ENCODE peak calls at places on chromosomes 12 and 14, in nine cellular contexts. One of them, this sample, is unnamed.

GRCh38 chr12:103647267-103647666 is 60.2 kb downstream of the STAB2 start:
- DNase-seq in A549: peak
- DNase-seq in uterus: no peak
- DNase-seq in GM12878: no peak
- DNase-seq in HCT116: no peak
- DNase-seq in stomach: no peak
- DNase-seq in heart left ventricle: no peak
- DNase-seq in tibial nerve: no peak
- DNase-seq in transverse colon: no peak
- DNase-seq in this sample: no peak

GRCh38 chr12:66237505-66238175 is 48.6 kb downstream of the IRAK3 start:
- DNase-seq in transverse colon: no peak
- DNase-seq in A549: no peak
- DNase-seq in tibial nerve: no peak
- DNase-seq in uterus: no peak
- DNase-seq in heart left ventricle: no peak
- DNase-seq in GM12878: no peak
- DNase-seq in stomach: no peak
- DNase-seq in HCT116: no peak
- DNase-seq in this sample: no peak

GRCh38 chr12:4448376-4448775 is 2.8 kb upstream of the FGF6 start:
- DNase-seq in heart left ventricle: no peak
- DNase-seq in uterus: no peak
- DNase-seq in transverse colon: no peak
- DNase-seq in stomach: no peak
- DNase-seq in HCT116: no peak
- DNase-seq in A549: no peak
- DNase-seq in tibial nerve: no peak
- DNase-seq in GM12878: no peak
- DNase-seq in this sample: peak

GRCh38 chr12:23202746-23203145 is 577.8 kb downstream of the ETNK1 start:
- DNase-seq in GM12878: no peak
- DNase-seq in heart left ventricle: no peak
- DNase-seq in transverse colon: no peak
- DNase-seq in uterus: no peak
- DNase-seq in stomach: no peak
- DNase-seq in HCT116: no peak
- DNase-seq in A549: no peak
- DNase-seq in tibial nerve: no peak
- DNase-seq in this sample: no peak

GRCh38 chr12:24945822-24946221 is 3.1 kb downstream of the BCAT1 start:
- DNase-seq in transverse colon: no peak
- DNase-seq in uterus: no peak
- DNase-seq in HCT116: no peak
- DNase-seq in A549: no peak
- DNase-seq in heart left ventricle: no peak
- DNase-seq in stomach: no peak
- DNase-seq in tibial nerve: no peak
- DNase-seq in GM12878: no peak
- DNase-seq in this sample: no peak

GRCh38 chr12:643478-644292 is 19.6 kb downstream of the NINJ2 start:
- DNase-seq in heart left ventricle: peak
- DNase-seq in GM12878: no peak
- DNase-seq in A549: no peak
- DNase-seq in uterus: peak
- DNase-seq in HCT116: no peak
- DNase-seq in tibial nerve: peak
- DNase-seq in transverse colon: peak
- DNase-seq in stomach: peak
- DNase-seq in this sample: no peak

GRCh38 chr14:100837812-100838170 is 11.9 kb downstream of the MEG3 start:
- DNase-seq in HCT116: no peak
- DNase-seq in tibial nerve: no peak
- DNase-seq in transverse colon: no peak
- DNase-seq in uterus: no peak
- DNase-seq in heart left ventricle: no peak
- DNase-seq in GM12878: no peak
- DNase-seq in A549: no peak
- DNase-seq in stomach: no peak
- DNase-seq in this sample: no peak

GRCh38 chr12:24997496-24997895 is 48.6 kb upstream of the BCAT1 start:
- DNase-seq in transverse colon: no peak
- DNase-seq in heart left ventricle: no peak
- DNase-seq in A549: no peak
- DNase-seq in stomach: no peak
- DNase-seq in tibial nerve: no peak
- DNase-seq in GM12878: no peak
- DNase-seq in uterus: no peak
- DNase-seq in HCT116: no peak
- DNase-seq in this sample: no peak

GRCh38 chr12:88306471-88307069 is 164.5 kb downstream of the TMTC3 start:
- DNase-seq in HCT116: no peak
- DNase-seq in heart left ventricle: no peak
- DNase-seq in GM12878: no peak
- DNase-seq in tibial nerve: no peak
- DNase-seq in transverse colon: no peak
- DNase-seq in A549: no peak
- DNase-seq in uterus: no peak
- DNase-seq in stomach: no peak
- DNase-seq in this sample: no peak

GRCh38 chr12:126752021-126752420 is 1514.9 kb upstream of the TMEM132C start:
- DNase-seq in transverse colon: no peak
- DNase-seq in HCT116: no peak
- DNase-seq in A549: no peak
- DNase-seq in stomach: no peak
- DNase-seq in uterus: no peak
- DNase-seq in tibial nerve: no peak
- DNase-seq in GM12878: no peak
- DNase-seq in heart left ventricle: no peak
- DNase-seq in this sample: no peak

GRCh38 chr12:123436017-123436964 is at the start of gene RILPL2:
- DNase-seq in transverse colon: peak
- DNase-seq in uterus: peak
- DNase-seq in HCT116: peak
- DNase-seq in heart left ventricle: peak
- DNase-seq in A549: peak
- DNase-seq in stomach: peak
- DNase-seq in tibial nerve: peak
- DNase-seq in GM12878: peak
- DNase-seq in this sample: peak

GRCh38 chr14:39264558-39264957 is 30.8 kb downstream of the MIA2 start:
- DNase-seq in HCT116: no peak
- DNase-seq in uterus: no peak
- DNase-seq in tibial nerve: no peak
- DNase-seq in A549: no peak
- DNase-seq in transverse colon: no peak
- DNase-seq in GM12878: no peak
- DNase-seq in heart left ventricle: no peak
- DNase-seq in stomach: no peak
- DNase-seq in this sample: no peak

GRCh38 chr12:93783827-93784226 is 106.7 kb downstream of the CRADD start:
- DNase-seq in HCT116: no peak
- DNase-seq in heart left ventricle: no peak
- DNase-seq in stomach: no peak
- DNase-seq in uterus: no peak
- DNase-seq in GM12878: no peak
- DNase-seq in tibial nerve: no peak
- DNase-seq in transverse colon: no peak
- DNase-seq in A549: no peak
- DNase-seq in this sample: no peak

GRCh38 chr12:5003025-5003666 is 40.5 kb upstream of the KCNA5 start:
- DNase-seq in stomach: peak
- DNase-seq in A549: peak
- DNase-seq in HCT116: peak
- DNase-seq in GM12878: no peak
- DNase-seq in uterus: no peak
- DNase-seq in heart left ventricle: peak
- DNase-seq in transverse colon: peak
- DNase-seq in tibial nerve: peak
- DNase-seq in this sample: peak

GRCh38 chr12:96344124-96344695 is 56.0 kb downstream of the CDK17 start:
- DNase-seq in A549: no peak
- DNase-seq in tibial nerve: no peak
- DNase-seq in stomach: no peak
- DNase-seq in uterus: no peak
- DNase-seq in HCT116: no peak
- DNase-seq in transverse colon: no peak
- DNase-seq in GM12878: no peak
- DNase-seq in heart left ventricle: no peak
- DNase-seq in this sample: no peak
- TF ChIP-seq POLR2A in A549: no peak
- TF ChIP-seq POLR2A in tibial nerve: no peak
- TF ChIP-seq POLR2A in stomach: no peak
- TF ChIP-seq POLR2A in uterus: no peak
- TF ChIP-seq POLR2A in HCT116: no peak
- TF ChIP-seq POLR2A in transverse colon: no peak
- TF ChIP-seq POLR2A in GM12878: no peak
- TF ChIP-seq POLR2A in heart left ventricle: no peak
- TF ChIP-seq POLR2A in this sample: no peak

DNA sequence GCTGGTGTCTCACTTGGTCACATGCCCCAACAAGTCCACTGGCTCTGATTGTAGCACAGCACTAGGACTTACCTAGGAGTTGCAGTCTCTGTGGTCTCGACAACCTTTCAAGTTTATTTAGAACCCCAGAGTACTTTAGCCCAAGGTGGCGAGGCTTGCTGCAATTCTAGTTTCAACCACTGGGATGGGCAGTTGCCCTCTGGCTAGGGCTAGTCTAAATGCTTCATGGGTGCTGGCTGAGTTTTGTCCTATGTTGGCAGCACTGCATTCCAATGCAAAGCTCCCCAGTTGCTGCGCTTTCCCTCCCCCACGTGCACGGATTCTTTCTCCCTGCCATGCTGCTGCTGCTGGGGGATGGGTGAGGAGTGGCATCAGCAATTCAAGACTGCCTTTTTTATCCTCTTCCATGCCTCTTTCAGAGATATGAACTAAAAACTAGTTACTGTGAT is 207.9 kb downstream of the SYNE2 start:
- DNase-seq in A549: peak
- DNase-seq in HCT116: peak
- DNase-seq in transverse colon: peak
- DNase-seq in heart left ventricle: no peak
- DNase-seq in GM12878: no peak
- DNase-seq in stomach: no peak
- DNase-seq in tibial nerve: no peak
- DNase-seq in uterus: no peak
- DNase-seq in this sample: peak
- TF ChIP-seq CTCF in A549: peak
- TF ChIP-seq CTCF in HCT116: peak
- TF ChIP-seq CTCF in transverse colon: peak
- TF ChIP-seq CTCF in heart left ventricle: peak
- TF ChIP-seq CTCF in GM12878: peak
- TF ChIP-seq CTCF in stomach: peak
- TF ChIP-seq CTCF in tibial nerve: no peak
- TF ChIP-seq CTCF in uterus: no peak
- TF ChIP-seq CTCF in this sample: no peak

GRCh38 chr14:68508581-68508980 is 284.3 kb downstream of the ZFP36L1 start:
- DNase-seq in tibial nerve: no peak
- DNase-seq in stomach: no peak
- DNase-seq in GM12878: no peak
- DNase-seq in transverse colon: no peak
- DNase-seq in uterus: peak
- DNase-seq in heart left ventricle: no peak
- DNase-seq in A549: no peak
- DNase-seq in HCT116: no peak
- DNase-seq in this sample: no peak

GRCh38 chr14:68504861-68505260 is 288.0 kb downstream of the ZFP36L1 start:
- DNase-seq in heart left ventricle: no peak
- DNase-seq in uterus: no peak
- DNase-seq in GM12878: no peak
- DNase-seq in transverse colon: no peak
- DNase-seq in HCT116: no peak
- DNase-seq in tibial nerve: no peak
- DNase-seq in A549: no peak
- DNase-seq in stomach: no peak
- DNase-seq in this sample: no peak

GRCh38 chr14:68506645-68507405 is 286.0 kb downstream of the ZFP36L1 start:
- DNase-seq in transverse colon: no peak
- DNase-seq in HCT116: no peak
- DNase-seq in uterus: peak
- DNase-seq in tibial nerve: no peak
- DNase-seq in A549: no peak
- DNase-seq in GM12878: peak
- DNase-seq in stomach: peak
- DNase-seq in heart left ventricle: no peak
- DNase-seq in this sample: no peak

GRCh38 chr14:68507544-68508081 is 285.3 kb downstream of the ZFP36L1 start:
- DNase-seq in heart left ventricle: no peak
- DNase-seq in stomach: no peak
- DNase-seq in A549: no peak
- DNase-seq in HCT116: no peak
- DNase-seq in uterus: peak
- DNase-seq in tibial nerve: no peak
- DNase-seq in transverse colon: no peak
- DNase-seq in GM12878: no peak
- DNase-seq in this sample: peak

GRCh38 chr14:68506021-68506644 is 286.7 kb downstream of the ZFP36L1 start:
- DNase-seq in HCT116: no peak
- DNase-seq in A549: no peak
- DNase-seq in heart left ventricle: peak
- DNase-seq in tibial nerve: no peak
- DNase-seq in GM12878: no peak
- DNase-seq in transverse colon: no peak
- DNase-seq in stomach: peak
- DNase-seq in uterus: peak
- DNase-seq in this sample: no peak
- TF ChIP-seq POLR2A in HCT116: no peak
- TF ChIP-seq POLR2A in A549: no peak
- TF ChIP-seq POLR2A in heart left ventricle: no peak
- TF ChIP-seq POLR2A in tibial nerve: no peak
- TF ChIP-seq POLR2A in GM12878: no peak
- TF ChIP-seq POLR2A in transverse colon: no peak
- TF ChIP-seq POLR2A in stomach: no peak
- TF ChIP-seq POLR2A in uterus: no peak
- TF ChIP-seq POLR2A in this sample: no peak

GRCh38 chr12:14367097-14367661 is 1.7 kb downstream of the ATF7IP start:
- DNase-seq in A549: peak
- DNase-seq in HCT116: no peak
- DNase-seq in transverse colon: no peak
- DNase-seq in uterus: no peak
- DNase-seq in GM12878: peak
- DNase-seq in stomach: no peak
- DNase-seq in heart left ventricle: no peak
- DNase-seq in tibial nerve: no peak
- DNase-seq in this sample: no peak

GRCh38 chr12:14362347-14362746 is 3.1 kb upstream of the ATF7IP start:
- DNase-seq in uterus: no peak
- DNase-seq in GM12878: peak
- DNase-seq in tibial nerve: no peak
- DNase-seq in transverse colon: no peak
- DNase-seq in heart left ventricle: no peak
- DNase-seq in stomach: no peak
- DNase-seq in HCT116: no peak
- DNase-seq in A549: no peak
- DNase-seq in this sample: no peak

GRCh38 chr12:14366211-14366762 is 805 bp downstream of the ATF7IP start:
- DNase-seq in A549: peak
- DNase-seq in tibial nerve: no peak
- DNase-seq in heart left ventricle: no peak
- DNase-seq in GM12878: no peak
- DNase-seq in uterus: no peak
- DNase-seq in transverse colon: no peak
- DNase-seq in stomach: no peak
- DNase-seq in HCT116: no peak
- DNase-seq in this sample: no peak

GRCh38 chr12:14364583-14365271 is 755 bp upstream of the ATF7IP start:
- DNase-seq in transverse colon: no peak
- DNase-seq in HCT116: no peak
- DNase-seq in heart left ventricle: no peak
- DNase-seq in uterus: no peak
- DNase-seq in A549: no peak
- DNase-seq in stomach: no peak
- DNase-seq in tibial nerve: no peak
- DNase-seq in GM12878: no peak
- DNase-seq in this sample: no peak

GRCh38 chr12:14365294-14366210 is at the start of gene ATF7IP:
- DNase-seq in tibial nerve: peak
- DNase-seq in stomach: peak
- DNase-seq in HCT116: peak
- DNase-seq in A549: peak
- DNase-seq in transverse colon: peak
- DNase-seq in GM12878: peak
- DNase-seq in heart left ventricle: peak
- DNase-seq in uterus: peak
- DNase-seq in this sample: peak
- TF ChIP-seq CTCF in tibial nerve: peak
- TF ChIP-seq CTCF in stomach: peak
- TF ChIP-seq CTCF in HCT116: peak
- TF ChIP-seq CTCF in A549: peak
- TF ChIP-seq CTCF in transverse colon: no peak
- TF ChIP-seq CTCF in GM12878: no peak
- TF ChIP-seq CTCF in heart left ventricle: peak
- TF ChIP-seq CTCF in uterus: peak
- TF ChIP-seq CTCF in this sample: no peak

This sample was measured in lower leg skin.